ENCODE peak calls at places on chromosomes 6 and 20, in nine cellular contexts. B, P, H, N, W, I, M, U and G are unnamed samples.

GRCh38 chr6:38794682-38795081 is 79.6 kb downstream of the DNAH8 start:
- DNase-seq in B (no peak), P (no peak), H (no peak), N (no peak), W (no peak), I (no peak), M (no peak), U (no peak), G (no peak)

GRCh38 chr6:54135665-54136370 is 24.6 kb downstream of the MLIP start:
- DNase-seq in B (no peak), P (no peak), H (no peak), N (no peak), W (no peak), I (no peak), M (peak), U (no peak), G (peak)

GRCh38 chr6:80210618-80211017 is 104.1 kb downstream of the BCKDHB start:
- DNase-seq in B (no peak), P (no peak), H (no peak), N (no peak), W (no peak), I (no peak), M (no peak), U (peak), G (no peak)

GRCh38 chr6:43172127-43173007 is 1.3 kb downstream of the SRF start:
- DNase-seq in B (peak), P (no peak), H (peak), N (peak), W (peak), I (peak), M (peak), U (peak), G (peak)

GRCh38 chr20:44592366-44592765 is 10.0 kb downstream of the PKIG start:
- DNase-seq in B (no peak), P (no peak), H (no peak), N (no peak), W (no peak), I (no peak), M (no peak), U (no peak), G (no peak)

GRCh38 chr6:15948930-15949900 is 179.7 kb upstream of the MYLIP start:
- DNase-seq in B (peak), P (no peak), H (no peak), N (no peak), W (no peak), I (no peak), M (peak), U (peak), G (peak)

GRCh38 chr6:14353263-14353662 is 235.7 kb downstream of the CD83 start:
- DNase-seq in B (peak), P (no peak), H (no peak), N (no peak), W (no peak), I (no peak), M (no peak), U (no peak), G (no peak)

GRCh38 chr6:21885532-21886089 is 292.1 kb downstream of the SOX4 start:
- DNase-seq in B (peak), P (peak), H (no peak), N (no peak), W (no peak), I (peak), M (peak), U (no peak), G (peak)

GRCh38 chr6:105453968-105454367 is 51.1 kb upstream of the PREP start:
- DNase-seq in B (no peak), P (no peak), H (no peak), N (no peak), W (no peak), I (no peak), M (no peak), U (no peak), G (no peak)

GRCh38 chr6:45350186-45350585 is 22.1 kb downstream of the RUNX2 start:
- DNase-seq in B (no peak), P (no peak), H (no peak), N (no peak), W (no peak), I (no peak), M (no peak), U (no peak), G (no peak)

GRCh38 chr20:32249030-32249738 is 28.3 kb upstream of the KIF3B start:
- DNase-seq in B (no peak), P (no peak), H (peak), N (peak), W (no peak), I (no peak), M (no peak), U (no peak), G (no peak)

GRCh38 chr6:3454206-3455016 is 2.4 kb downstream of the SLC22A23 start:
- DNase-seq in B (no peak), P (no peak), H (no peak), N (no peak), W (no peak), I (no peak), M (no peak), U (no peak), G (no peak)

GRCh38 chr6:79536615-79536968 is 638 bp downstream of the LCA5 start:
- DNase-seq in B (peak), P (no peak), H (no peak), N (no peak), W (no peak), I (peak), M (peak), U (no peak), G (peak)

GRCh38 chr6:168500519-168500918 is 59.5 kb downstream of the SMOC2 start:
- DNase-seq in B (no peak), P (no peak), H (no peak), N (no peak), W (no peak), I (no peak), M (no peak), U (no peak), G (no peak)

GRCh38 chr20:36070451-36070850 is 84.1 kb upstream of the EPB41L1 start:
- DNase-seq in B (no peak), P (no peak), H (no peak), N (no peak), W (no peak), I (peak), M (no peak), U (peak), G (no peak)

GRCh38 chr6:27894839-27895762 is 17.1 kb downstream of the OR2B2 start:
- DNase-seq in B (peak), P (no peak), H (peak), N (peak), W (peak), I (peak), M (peak), U (peak), G (peak)

GRCh38 chr6:6503186-6503585 is 85.3 kb upstream of the LY86 start:
- DNase-seq in B (no peak), P (no peak), H (no peak), N (no peak), W (no peak), I (no peak), M (no peak), U (no peak), G (no peak)